ENCODE peak calls at places on chromosomes 7 and 10, in nine cellular contexts. J is HEK293T; R is suprapubic skin; D is activated T-helper 1 cell treated with anti-CD3 and anti-CD28 coated beads, Interleukin-2, amount 50 U/mL, for 16 hours; S is fibroblast of lung; L is NCI-H2029 treated with DMSO at 0.1 percent for 48 hours; N is NB4; C is frontal cortex; E is erythroblast. W is an unnamed sample.
A peak's percentile ranks its signal among the peaks of the same experiment; 100 is the strongest.

GRCh38 chr10:113084031-113084430 is 134.0 kb downstream of the TCF7L2 start:
- DNase-seq in D (no peak), L (no peak), N (no peak), C (no peak), J (no peak), R (no peak), S (no peak), E (no peak), W (no peak)

GRCh38 chr7:113912881-113913280 is 5.9 kb downstream of the PPP1R3A start:
- DNase-seq in N (no peak), J (no peak), S (no peak), L (no peak), R (no peak), C (no peak), E (no peak), D (no peak), W (no peak)

GRCh38 chr7:26127411-26127810 is 24.6 kb upstream of the NFE2L3 start:
- DNase-seq in R (no peak), E (no peak), J (no peak), D (no peak), S (no peak), C (no peak), L (no peak), N (no peak), W (no peak)

GRCh38 chr10:69087600-69088470 is at the start of gene SRGN:
- DNase-seq in E (peak; percentile 86), D (peak; percentile 64), J (no peak), R (peak; percentile 83), C (no peak), L (no peak), S (peak; percentile 67), N (peak; percentile 99), W (peak; percentile 92)

GRCh38 chr7:135189221-135189662 is 18.7 kb upstream of the CYREN start:
- DNase-seq in L (no peak), R (peak; percentile 38), E (no peak), C (no peak), S (no peak), N (no peak), D (no peak), J (no peak), W (no peak)

GRCh38 chr10:15188629-15189028 is 20.1 kb upstream of the NMT2 start:
- DNase-seq in J (no peak), N (no peak), D (no peak), C (no peak), L (no peak), E (no peak), S (no peak), R (no peak), W (no peak)

GRCh38 chr7:92831716-92832622 is 4.4 kb downstream of the CDK6 start:
- DNase-seq in D (no peak), S (peak; percentile 95), J (no peak), L (no peak), E (no peak), N (peak; percentile 12), C (no peak), R (no peak), W (peak; percentile 90)

GRCh38 chr10:5629789-5630436 is 36.5 kb downstream of the ASB13 start:
- DNase-seq in J (peak; percentile 84), S (peak; percentile 69), R (no peak), N (peak; percentile 65), L (peak; percentile 29), D (peak; percentile 66), E (peak; percentile 71), C (no peak), W (peak; percentile 82)

GRCh38 chr10:103885617-103886016 is 30.2 kb upstream of the SH3PXD2A start:
- DNase-seq in S (peak; percentile 75), E (no peak), D (no peak), N (no peak), L (no peak), R (no peak), J (no peak), C (no peak), W (no peak)

GRCh38 chr10:15815242-15815885 is 44.9 kb downstream of the MINDY3 start:
- DNase-seq in D (no peak), S (no peak), C (no peak), E (no peak), L (no peak), J (no peak), N (no peak), R (no peak), W (no peak)

GRCh38 chr10:33388325-33388724 is 53.9 kb upstream of the NRP1 start:
- DNase-seq in E (no peak), C (no peak), R (no peak), D (no peak), N (no peak), J (no peak), S (no peak), L (no peak), W (no peak)

GRCh38 chr10:51860257-51860656 is 160.9 kb upstream of the CSTF2T start:
- DNase-seq in E (no peak), S (peak; percentile 36), L (no peak), N (peak; percentile 6), C (no peak), J (no peak), D (no peak), R (no peak), W (peak; percentile 48)

GRCh38 chr7:111168182-111168581 is 77.3 kb downstream of the LRRN3 start:
- DNase-seq in E (no peak), R (no peak), S (peak; percentile 34), D (no peak), N (no peak), C (no peak), J (no peak), L (no peak), W (peak; percentile 16)

GRCh38 chr10:14949291-14949690 is 4.6 kb downstream of the DCLRE1C start:
- DNase-seq in C (no peak), D (no peak), E (no peak), S (no peak), R (no peak), N (peak; percentile 22), L (no peak), J (no peak), W (no peak)

GRCh38 chr7:78476851-78477405 is 678.4 kb downstream of the PHTF2 start:
- DNase-seq in R (no peak), D (no peak), E (no peak), L (no peak), C (no peak), J (no peak), N (no peak), S (no peak), W (no peak)

GRCh38 chr10:119293368-119293767 is 86.0 kb downstream of the GRK5 start:
- DNase-seq in R (no peak), J (no peak), C (no peak), N (no peak), L (no peak), E (no peak), S (no peak), D (no peak), W (no peak)

GRCh38 chr7:1897861-1898627 is 228.0 kb downstream of the ELFN1 start:
- DNase-seq in C (no peak), E (no peak), J (no peak), R (no peak), D (no peak), N (no peak), S (no peak), L (no peak), W (no peak)

GRCh38 chr10:21048086-21048485 is 151.0 kb upstream of the NEBL start:
- DNase-seq in E (no peak), J (no peak), C (no peak), D (no peak), N (no peak), S (peak; percentile 25), L (no peak), R (no peak), W (no peak)

GRCh38 chr7:72411419-72411818 is 719 bp downstream of the CALN1 start:
- DNase-seq in E (no peak), J (no peak), N (no peak), R (no peak), C (no peak), S (no peak), L (no peak), D (no peak), W (no peak)

GRCh38 chr10:111872591-111872990 is 311.0 kb downstream of the GPAM start:
- DNase-seq in N (no peak), J (no peak), R (no peak), C (no peak), E (no peak), D (no peak), L (no peak), S (no peak), W (no peak)

GRCh38 chr7:81460646-81461045 is 309.2 kb downstream of the HGF start:
- DNase-seq in S (no peak), N (peak; percentile 27), D (no peak), J (no peak), E (peak; percentile 77), C (no peak), R (no peak), L (no peak), W (no peak)

GRCh38 chr7:98420966-98421612 is 20.2 kb upstream of the BAIAP2L1 start:
- DNase-seq in L (peak; percentile 79), E (peak; percentile 45), R (no peak), D (peak; percentile 26), N (peak; percentile 53), J (peak; percentile 86), C (no peak), S (peak; percentile 32), W (peak; percentile 22)

GRCh38 chr7:138981332-138982203 is at the start of gene KIAA1549:
- DNase-seq in E (peak; percentile 77), N (peak; percentile 90), R (no peak), D (peak; percentile 34), C (peak; percentile 82), S (peak; percentile 68), J (peak; percentile 93), L (no peak), W (peak; percentile 77)

GRCh38 chr7:26385240-26385639 is 93.6 kb downstream of the SNX10 start:
- DNase-seq in J (no peak), C (no peak), S (no peak), D (no peak), N (no peak), L (no peak), E (no peak), R (no peak), W (peak; percentile 34)

GRCh38 chr7:26865094-26865388 is 651 bp upstream of the SKAP2 start:
- DNase-seq in R (peak; percentile 85), N (no peak), L (no peak), D (no peak), S (no peak), E (no peak), C (no peak), J (peak; percentile 57), W (no peak)

GRCh38 chr7:14377646-14378266 is 388.3 kb upstream of the ETV1 start:
- DNase-seq in D (no peak), C (no peak), R (no peak), L (no peak), E (no peak), S (peak; percentile 82), J (no peak), N (no peak), W (no peak)

GRCh38 chr10:86968271-86968993 is at the start of gene ADIRF:
- DNase-seq in R (peak; percentile 88), N (no peak), J (no peak), C (no peak), D (no peak), E (no peak), S (no peak), L (no peak), W (no peak)

GRCh38 chr7:36238138-36238537 is 85.1 kb downstream of the EEPD1 start:
- DNase-seq in R (no peak), C (no peak), S (no peak), N (peak; percentile 26), E (no peak), J (no peak), D (no peak), L (no peak), W (no peak)

GRCh38 chr10:77888356-77888703 is 38.2 kb downstream of the DLG5 start:
- DNase-seq in N (no peak), J (no peak), L (no peak), E (no peak), D (no peak), C (no peak), R (no peak), S (no peak), W (no peak)

GRCh38 chr7:41996381-41997035 is 240.5 kb downstream of the GLI3 start:
- DNase-seq in J (no peak), N (no peak), L (no peak), C (no peak), R (no peak), D (no peak), S (peak; percentile 83), E (no peak), W (peak; percentile 84)

GRCh38 chr10:97810476-97810875 is 38.7 kb upstream of the SFRP5 start:
- DNase-seq in L (no peak), J (no peak), D (no peak), C (no peak), N (no peak), R (no peak), S (peak; percentile 71), E (no peak), W (peak; percentile 91)